ENCODE peak calls at places on chromosomes 7 and 10, in ten cellular contexts. One of them, this sample, is unnamed.

GRCh38 chr10:72847681-72848080 is 45.9 kb upstream of the OIT3 start:
- DNase-seq in brain microvascular endothelial cell: peak
- DNase-seq in ELR: peak
- DNase-seq in lung: no peak
- DNase-seq in pancreas: no peak
- DNase-seq in NCI-H446: no peak
- DNase-seq in GM04504: no peak
- DNase-seq in ovary: no peak
- DNase-seq in T-helper 9 cell: no peak
- DNase-seq in HCT116: no peak
- DNase-seq in this sample: no peak

GRCh38 chr7:44282601-44283171 is 42.7 kb downstream of the CAMK2B start:
- DNase-seq in brain microvascular endothelial cell: no peak
- DNase-seq in ELR: no peak
- DNase-seq in GM04504: no peak
- DNase-seq in pancreas: peak
- DNase-seq in ovary: peak
- DNase-seq in HCT116: no peak
- DNase-seq in lung: no peak
- DNase-seq in T-helper 9 cell: no peak
- DNase-seq in NCI-H446: no peak
- DNase-seq in this sample: no peak

GRCh38 chr10:121405549-121405948 is 192.7 kb downstream of the FGFR2 start:
- DNase-seq in ELR: no peak
- DNase-seq in HCT116: no peak
- DNase-seq in GM04504: no peak
- DNase-seq in NCI-H446: peak
- DNase-seq in brain microvascular endothelial cell: no peak
- DNase-seq in ovary: no peak
- DNase-seq in lung: no peak
- DNase-seq in pancreas: no peak
- DNase-seq in T-helper 9 cell: no peak
- DNase-seq in this sample: no peak

GRCh38 chr10:99341860-99342517 is 12.8 kb downstream of the CNNM1 start:
- DNase-seq in lung: no peak
- DNase-seq in ovary: no peak
- DNase-seq in GM04504: peak
- DNase-seq in NCI-H446: no peak
- DNase-seq in HCT116: no peak
- DNase-seq in ELR: no peak
- DNase-seq in brain microvascular endothelial cell: no peak
- DNase-seq in T-helper 9 cell: no peak
- DNase-seq in pancreas: no peak
- DNase-seq in this sample: no peak

GRCh38 chr7:56375173-56375572 is 259.0 kb upstream of the NUPR2 start:
- DNase-seq in GM04504: no peak
- DNase-seq in HCT116: no peak
- DNase-seq in brain microvascular endothelial cell: no peak
- DNase-seq in pancreas: no peak
- DNase-seq in T-helper 9 cell: no peak
- DNase-seq in ELR: no peak
- DNase-seq in NCI-H446: no peak
- DNase-seq in lung: no peak
- DNase-seq in ovary: no peak
- DNase-seq in this sample: no peak

GRCh38 chr7:25242678-25243077 is 14.4 kb upstream of the NPVF start:
- DNase-seq in lung: no peak
- DNase-seq in NCI-H446: no peak
- DNase-seq in GM04504: no peak
- DNase-seq in T-helper 9 cell: no peak
- DNase-seq in brain microvascular endothelial cell: no peak
- DNase-seq in ovary: no peak
- DNase-seq in HCT116: no peak
- DNase-seq in ELR: no peak
- DNase-seq in pancreas: no peak
- DNase-seq in this sample: no peak

GRCh38 chr7:29146082-29146706 is at the start of gene CPVL:
- DNase-seq in ELR: no peak
- DNase-seq in lung: peak
- DNase-seq in T-helper 9 cell: no peak
- DNase-seq in brain microvascular endothelial cell: no peak
- DNase-seq in GM04504: no peak
- DNase-seq in HCT116: peak
- DNase-seq in pancreas: peak
- DNase-seq in ovary: peak
- DNase-seq in NCI-H446: no peak
- DNase-seq in this sample: peak

GRCh38 chr7:65975814-65976445 is 6.1 kb downstream of the GUSB start:
- DNase-seq in lung: no peak
- DNase-seq in GM04504: no peak
- DNase-seq in HCT116: no peak
- DNase-seq in ELR: no peak
- DNase-seq in pancreas: no peak
- DNase-seq in brain microvascular endothelial cell: no peak
- DNase-seq in T-helper 9 cell: no peak
- DNase-seq in ovary: no peak
- DNase-seq in NCI-H446: no peak
- DNase-seq in this sample: no peak

GRCh38 chr10:50575477-50576244 is 48.1 kb downstream of the SGMS1 start:
- DNase-seq in NCI-H446: no peak
- DNase-seq in ELR: no peak
- DNase-seq in lung: no peak
- DNase-seq in ovary: no peak
- DNase-seq in pancreas: no peak
- DNase-seq in brain microvascular endothelial cell: no peak
- DNase-seq in T-helper 9 cell: no peak
- DNase-seq in GM04504: no peak
- DNase-seq in HCT116: no peak
- DNase-seq in this sample: no peak

GRCh38 chr10:91434041-91434440 is 23.9 kb downstream of the HECTD2 start:
- DNase-seq in lung: no peak
- DNase-seq in pancreas: no peak
- DNase-seq in ovary: no peak
- DNase-seq in brain microvascular endothelial cell: peak
- DNase-seq in NCI-H446: no peak
- DNase-seq in ELR: peak
- DNase-seq in GM04504: no peak
- DNase-seq in T-helper 9 cell: no peak
- DNase-seq in HCT116: no peak
- DNase-seq in this sample: no peak

GRCh38 chr10:35025916-35026315 is 64.2 kb downstream of the CUL2 start:
- DNase-seq in pancreas: no peak
- DNase-seq in ovary: no peak
- DNase-seq in brain microvascular endothelial cell: no peak
- DNase-seq in ELR: peak
- DNase-seq in GM04504: no peak
- DNase-seq in T-helper 9 cell: no peak
- DNase-seq in NCI-H446: no peak
- DNase-seq in lung: no peak
- DNase-seq in HCT116: no peak
- DNase-seq in this sample: no peak

GRCh38 chr10:76998451-76998850 is 639.2 kb downstream of the KCNMA1 start:
- DNase-seq in NCI-H446: no peak
- DNase-seq in ovary: no peak
- DNase-seq in HCT116: no peak
- DNase-seq in GM04504: no peak
- DNase-seq in ELR: no peak
- DNase-seq in lung: no peak
- DNase-seq in brain microvascular endothelial cell: no peak
- DNase-seq in T-helper 9 cell: no peak
- DNase-seq in pancreas: no peak
- DNase-seq in this sample: no peak

GRCh38 chr7:46139079-46139478 is 218.0 kb upstream of the IGFBP3 start:
- DNase-seq in brain microvascular endothelial cell: peak
- DNase-seq in ELR: peak
- DNase-seq in lung: no peak
- DNase-seq in pancreas: no peak
- DNase-seq in NCI-H446: no peak
- DNase-seq in ovary: no peak
- DNase-seq in HCT116: no peak
- DNase-seq in GM04504: peak
- DNase-seq in T-helper 9 cell: no peak
- DNase-seq in this sample: no peak

GRCh38 chr7:27670676-27671075 is 8.0 kb upstream of the HIBADH start:
- DNase-seq in lung: no peak
- DNase-seq in ovary: no peak
- DNase-seq in NCI-H446: no peak
- DNase-seq in HCT116: no peak
- DNase-seq in brain microvascular endothelial cell: no peak
- DNase-seq in ELR: peak
- DNase-seq in GM04504: no peak
- DNase-seq in pancreas: no peak
- DNase-seq in T-helper 9 cell: no peak
- DNase-seq in this sample: no peak